ENCODE peak calls at places on chromosomes 11 and 22, in nine cellular contexts. L is GM19239; O is activated CD4-positive, CD25-positive, alpha-beta regulatory T cell; E is stimulated activated CD4-positive, alpha-beta T cell treated with anti-CD3 and anti-CD28 coated beads, Interleukin-2, amount 100 ng/mL, for 48 hours; D is HFF-Myc; Q is ascending aorta; H is NAMALWA; K is AG20443; I is colonic mucosa. U is an unnamed sample.

GRCh38 chr11:121517996-121518395 is 65.2 kb upstream of the SORL1-AS1 start:
- DNase-seq in L (no peak), O (no peak), E (no peak), D (no peak), Q (no peak), H (no peak), K (no peak), I (no peak), U (no peak)

GRCh38 chr11:24134879-24135588 is 361.8 kb upstream of the LUZP2 start:
- DNase-seq in L (no peak), O (no peak), E (no peak), D (no peak), Q (no peak), H (no peak), K (no peak), I (no peak), U (no peak)

GRCh38 chr11:119335655-119336543 is 1.6 kb downstream of the RNF26 start:
- DNase-seq in L (no peak), O (no peak), E (no peak), D (no peak), Q (no peak), H (no peak), K (no peak), I (no peak), U (no peak)

GRCh38 chr22:24191893-24192292 is 10.6 kb downstream of the SUSD2 start:
- DNase-seq in L (no peak), O (no peak), E (no peak), D (no peak), Q (no peak), H (no peak), K (no peak), I (no peak), U (no peak)

GRCh38 chr11:123682976-123683375 is 28.6 kb upstream of the SCN3B start:
- DNase-seq in L (no peak), O (no peak), E (no peak), D (no peak), Q (no peak), H (no peak), K (no peak), I (no peak), U (no peak)

GRCh38 chr11:71999360-71999759 is 651 bp downstream of the IL18BP start:
- DNase-seq in L (no peak), O (no peak), E (no peak), D (no peak), Q (no peak), H (no peak), K (peak; percentile 70), I (no peak), U (no peak)

GRCh38 chr22:46458525-46458924 is 78.9 kb downstream of the CELSR1 start:
- DNase-seq in L (no peak), O (no peak), E (no peak), D (no peak), Q (no peak), H (no peak), K (no peak), I (no peak), U (no peak)

GRCh38 chr11:35089724-35090505 is 49.1 kb upstream of the CD44 start:
- DNase-seq in L (no peak), O (no peak), E (no peak), D (no peak), Q (no peak), H (no peak), K (no peak), I (no peak), U (no peak)

GRCh38 chr22:27573992-27574391 is 227.6 kb downstream of the MN1 start:
- DNase-seq in L (no peak), O (no peak), E (no peak), D (no peak), Q (no peak), H (no peak), K (no peak), I (no peak), U (no peak)

GRCh38 chr11:70522613-70523311 is 124.4 kb downstream of the CTTN start:
- DNase-seq in L (no peak), O (no peak), E (no peak), D (no peak), Q (no peak), H (peak; percentile 17), K (no peak), I (no peak), U (no peak)

U was measured in SJCRH30.